ENCODE peak calls at places on chromosome 21, in six cellular contexts. S is Peyer's patch, N is cardiac muscle cell, L is osteoblast, F is brain microvascular endothelial cell, K is fibroblast of lung. A is an unnamed sample.

GRCh38 chr21:35395728-35396127 is 346.6 kb upstream of the RUNX1 start:
- DNase-seq in N (no peak), L (peak; percentile 85), S (no peak), F (no peak), K (no peak), A (no peak)

GRCh38 chr21:34123609-34124008 is 50.2 kb downstream of the MRPS6 start:
- DNase-seq in F (no peak), S (no peak), N (no peak), L (no peak), K (no peak), A (no peak)

GRCh38 chr21:32726742-32727477 is 903 bp downstream of the SYNJ1 start:
- DNase-seq in F (peak; percentile 7), S (peak; percentile 23), K (peak; percentile 20), N (peak; percentile 49), L (peak; percentile 65), A (no peak)

GRCh38 chr21:31161157-31161556 is 122.9 kb upstream of the KRTAP19-8 start:
- DNase-seq in N (peak; percentile 33), S (no peak), K (peak; percentile 6), F (no peak), L (no peak), A (no peak)

GRCh38 chr21:39385299-39386145 is 36.6 kb upstream of the HMGN1 start:
- DNase-seq in F (peak; percentile 62), N (no peak), L (peak; percentile 91), S (peak; percentile 43), K (peak; percentile 82), A (no peak)

GRCh38 chr21:28550057-28550825 is 442.4 kb downstream of the LTN1 start:
- DNase-seq in K (no peak), L (no peak), N (no peak), S (no peak), F (no peak), A (no peak)

GRCh38 chr21:42367379-42368165 is 1.2 kb upstream of the TFF1 start:
- DNase-seq in S (no peak), N (no peak), F (no peak), K (no peak), L (no peak), A (no peak)

GRCh38 chr21:34544032-34544496 is 32.1 kb upstream of the KCNE1 start:
- DNase-seq in F (peak; percentile 82), K (peak; percentile 69), N (peak; percentile 57), S (peak; percentile 35), L (peak; percentile 57), A (no peak)

GRCh38 chr21:28280611-28281010 is 712.1 kb downstream of the LTN1 start:
- DNase-seq in N (no peak), K (no peak), L (no peak), F (no peak), S (no peak), A (no peak)

GRCh38 chr21:17775431-17776126 is 43.6 kb downstream of the C21orf91 start:
- DNase-seq in F (no peak), S (peak; percentile 55), N (no peak), L (no peak), K (no peak), A (no peak)

GRCh38 chr21:43874085-43874785 is 9.2 kb downstream of the AGPAT3 start:
- DNase-seq in N (no peak), S (no peak), F (no peak), L (peak; percentile 42), K (no peak), A (no peak)

GRCh38 chr21:34974162-34974981 is 74.7 kb downstream of the RUNX1 start:
- DNase-seq in L (no peak), N (no peak), K (peak; percentile 71), S (peak; percentile 27), F (no peak), A (no peak)

GRCh38 chr21:31182231-31183129 is 144.2 kb upstream of the KRTAP19-8 start:
- DNase-seq in L (no peak), F (no peak), N (no peak), K (no peak), S (peak; percentile 38), A (no peak)

GRCh38 chr21:38965241-38965640 is 159.5 kb downstream of the ETS2 start:
- DNase-seq in L (no peak), N (peak; percentile 46), F (peak; percentile 27), K (no peak), S (no peak), A (no peak)

GRCh38 chr21:33273044-33273443 is 6.9 kb downstream of the IL10RB start:
- DNase-seq in K (no peak), N (no peak), F (peak; percentile 14), S (no peak), L (no peak), A (no peak)

GRCh38 chr21:42652527-42653491 is 612 bp upstream of the PDE9A start:
- DNase-seq in N (peak; percentile 82), S (no peak), K (peak; percentile 39), F (no peak), L (peak; percentile 97), A (no peak)

GRCh38 chr21:37835512-37835911 is 80.7 kb downstream of the KCNJ6 start:
- DNase-seq in N (no peak), F (no peak), L (no peak), S (no peak), K (no peak), A (no peak)

GRCh38 chr21:34110594-34111202 is 37.3 kb downstream of the MRPS6 start:
- DNase-seq in L (no peak), N (no peak), K (no peak), F (no peak), S (no peak), A (no peak)

GRCh38 chr21:14120091-14120734 is 90.5 kb downstream of the LIPI start:
- DNase-seq in L (no peak), F (no peak), S (no peak), K (no peak), N (peak; percentile 52), A (no peak)

GRCh38 chr21:26490771-26491170 is 82.3 kb downstream of the CYYR1 start:
- DNase-seq in N (peak; percentile 21), K (no peak), F (no peak), L (no peak), S (no peak), A (no peak)

GRCh38 chr21:46083271-46084040 is 14.5 kb upstream of the COL6A2 start:
- DNase-seq in L (peak; percentile 78), K (peak; percentile 30), N (no peak), S (no peak), F (no peak), A (peak; percentile 53)

GRCh38 chr21:35226960-35227741 is 178.0 kb upstream of the RUNX1 start:
- DNase-seq in L (no peak), K (no peak), N (no peak), F (no peak), S (peak; percentile 71), A (no peak)

GRCh38 chr21:44925027-44925755 is 4.5 kb upstream of the ITGB2 start:
- DNase-seq in L (peak; percentile 86), S (no peak), F (no peak), K (peak; percentile 35), N (no peak), A (no peak)

GRCh38 chr21:44927587-44928461 is 7.1 kb upstream of the ITGB2 start:
- DNase-seq in S (peak; percentile 86), F (peak; percentile 13), L (peak; percentile 93), K (no peak), N (no peak), A (no peak)

GRCh38 chr21:44924611-44925010 is 3.9 kb upstream of the ITGB2 start:
- DNase-seq in F (no peak), K (no peak), N (no peak), S (no peak), L (no peak), A (no peak)

GRCh38 chr21:44927259-44927586 is 6.5 kb upstream of the ITGB2 start:
- DNase-seq in L (no peak), F (no peak), K (no peak), S (no peak), N (no peak), A (no peak)

GRCh38 chr21:44926364-44927101 is 5.8 kb upstream of the ITGB2 start:
- DNase-seq in K (no peak), F (no peak), N (no peak), L (peak; percentile 94), S (peak; percentile 61), A (no peak)
- H3K4me3 ChIP-seq in K (no peak overlapping the region), F (no peak overlapping the region), N (no peak overlapping the region), L (no peak overlapping the region), S (no peak overlapping the region), A (no peak overlapping the region)

GRCh38 chr21:15221799-15222386 is 157.1 kb upstream of the NRIP1 start:
- DNase-seq in S (no peak), N (peak; percentile 84), F (peak; percentile 53), K (peak; percentile 77), L (peak; percentile 80), A (no peak)
- TF ChIP-seq CTCF in S (no peak), N (no peak), F (no peak), K (no peak), L (no peak), A (no peak)

GRCh38 chr21:25361097-25361496 is 246.2 kb downstream of the MRPL39 start:
- DNase-seq in F (no peak), K (no peak), N (no peak), L (no peak), S (no peak), A (no peak)

GRCh38 chr21:25359724-25360123 is 247.6 kb downstream of the MRPL39 start:
- DNase-seq in F (no peak), K (peak; percentile 23), L (no peak), S (no peak), N (no peak), A (no peak)

GRCh38 chr21:25362375-25363267 is 244.7 kb downstream of the MRPL39 start:
- DNase-seq in K (no peak), S (no peak), L (no peak), N (no peak), F (no peak), A (no peak)

GRCh38 chr21:25361765-25362164 is 245.5 kb downstream of the MRPL39 start:
- DNase-seq in N (no peak), F (no peak), L (no peak), K (no peak), S (no peak), A (no peak)

GRCh38 chr21:25360593-25360992 is 246.7 kb downstream of the MRPL39 start:
- DNase-seq in K (no peak), N (no peak), L (no peak), S (no peak), F (no peak), A (no peak)
- H3K36me3 ChIP-seq in K (no peaks in the 10 kb centered on the region), N (no peaks in the 10 kb centered on the region), L (no peaks in the 10 kb centered on the region), S (no peaks in the 10 kb centered on the region), F (no peaks in the 10 kb centered on the region), A (no peaks in the 10 kb centered on the region)

DNA sequence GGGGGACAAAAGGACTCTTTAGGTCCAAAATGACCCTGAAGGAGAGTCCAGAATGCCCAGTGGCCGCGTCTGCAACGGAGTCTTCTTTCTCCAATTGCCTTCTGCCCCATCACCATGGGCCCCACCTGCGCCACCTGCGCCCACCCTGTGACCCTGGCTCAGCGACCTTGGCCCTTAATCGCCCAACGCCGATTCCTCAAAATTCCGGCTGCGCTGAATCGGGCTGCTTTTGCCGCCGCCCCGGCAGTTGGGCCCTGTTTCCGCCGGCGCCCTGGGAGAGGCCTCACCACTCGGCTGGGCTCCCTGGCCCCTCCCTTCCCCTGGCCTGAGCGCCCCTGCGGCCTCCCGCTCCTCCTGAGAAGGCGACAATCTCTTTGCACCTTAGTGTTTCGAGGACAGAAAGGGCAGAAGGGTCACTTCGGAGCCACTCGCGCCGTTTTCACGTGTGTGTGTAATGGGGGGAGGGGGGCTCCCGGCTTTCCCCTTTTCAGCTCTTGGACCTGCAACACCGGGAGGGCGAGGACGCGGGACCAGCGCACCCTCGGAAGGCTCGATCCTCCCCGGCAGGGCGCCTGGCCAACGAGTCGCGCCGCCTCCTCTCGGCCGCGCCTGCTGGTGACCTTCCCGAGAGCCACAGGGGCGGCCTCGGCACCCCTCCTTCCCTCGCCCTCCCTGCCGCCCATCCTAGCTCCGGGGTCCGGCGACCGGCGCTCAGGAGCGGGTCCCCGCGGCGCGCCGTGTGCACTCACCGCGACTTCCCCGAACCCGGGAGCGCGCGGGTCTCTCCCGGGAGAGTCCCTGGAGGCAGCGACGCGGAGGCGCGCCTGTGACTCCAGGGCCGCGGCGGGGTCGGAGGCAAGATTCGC is 522 bp upstream of the SIM2 start:
- DNase-seq in F (no peak), S (no peak), K (no peak), L (peak; percentile 94), N (peak; percentile 46), A (no peak)
- H3K4me3 ChIP-seq in F (no peak overlapping the region), S (peak overlapping the region; percentile 41), K (no peak overlapping the region), L (peak overlapping the region; percentile 72), N (peak overlapping the region; percentile 37), A (no peak overlapping the region)